ENCODE peak calls at places on chromosomes 4 and X, in five cellular contexts. B is fibroblast of lung, I is colonic mucosa, D is heart left ventricle, F is tibial nerve. T is an unnamed sample. For H3K27me3, the result is how much of the 10 kb centered on the place peaks cover.

GRCh38 chr4:1403591-1404572 is 2.4 kb downstream of the NKX1-1 start:
- DNase-seq in I (peak), D (no peak), B (no peak), F (no peak), T (peak)

GRCh38 chr4:2275546-2276251 is 13.8 kb upstream of the MXD4 start:
- DNase-seq in B (no peak), I (no peak), F (no peak), D (peak), T (peak)

GRCh38 chr4:102036619-102037376 is 246.3 kb downstream of the BANK1 start:
- DNase-seq in B (peak), I (no peak), F (no peak), D (no peak), T (no peak)

GRCh38 chrX:100643943-100644587 is at the start of gene SRPX2:
- DNase-seq in F (peak), D (peak), I (no peak), B (peak), T (peak)

GRCh38 chr4:124851741-124852140 is 139.2 kb upstream of the ANKRD50 start:
- DNase-seq in F (no peak), I (no peak), D (no peak), B (no peak), T (no peak)

GRCh38 chr4:159048166-159048886 is 54.6 kb upstream of the RAPGEF2 start:
- DNase-seq in D (peak), F (peak), B (peak), I (peak), T (peak)

GRCh38 chr4:186580669-186581068 is 25.3 kb upstream of the MTNR1A start:
- DNase-seq in F (no peak), I (no peak), D (no peak), B (no peak), T (no peak)

GRCh38 chr4:48779095-48779997 is 733 bp downstream of the FRYL start:
- DNase-seq in B (peak), I (peak), F (peak), D (peak), T (peak)

GRCh38 chr4:7095611-7096155 is 27.8 kb upstream of the GRPEL1 start:
- DNase-seq in F (no peak), D (no peak), B (no peak), I (no peak), T (peak)

GRCh38 chr4:80197601-80198444 is 520 bp downstream of the PRDM8 start:
- DNase-seq in F (no peak), I (no peak), B (no peak), D (no peak), T (no peak)

GRCh38 chr4:168507178-168507577 is 10.3 kb downstream of the PALLD start:
- DNase-seq in D (peak), B (no peak), F (no peak), I (no peak), T (no peak)

GRCh38 chrX:119690921-119691716 is 1.8 kb downstream of the SEPTIN6 start:
- DNase-seq in I (no peak), D (no peak), F (no peak), B (peak), T (no peak)

GRCh38 chr4:102675142-102675541 is 85.6 kb downstream of the MANBA start:
- DNase-seq in I (no peak), D (no peak), F (no peak), B (no peak), T (no peak)

GRCh38 chr4:11585506-11585905 is 156.8 kb upstream of the HS3ST1 start:
- DNase-seq in F (no peak), B (no peak), D (no peak), I (peak), T (no peak)

DNA sequence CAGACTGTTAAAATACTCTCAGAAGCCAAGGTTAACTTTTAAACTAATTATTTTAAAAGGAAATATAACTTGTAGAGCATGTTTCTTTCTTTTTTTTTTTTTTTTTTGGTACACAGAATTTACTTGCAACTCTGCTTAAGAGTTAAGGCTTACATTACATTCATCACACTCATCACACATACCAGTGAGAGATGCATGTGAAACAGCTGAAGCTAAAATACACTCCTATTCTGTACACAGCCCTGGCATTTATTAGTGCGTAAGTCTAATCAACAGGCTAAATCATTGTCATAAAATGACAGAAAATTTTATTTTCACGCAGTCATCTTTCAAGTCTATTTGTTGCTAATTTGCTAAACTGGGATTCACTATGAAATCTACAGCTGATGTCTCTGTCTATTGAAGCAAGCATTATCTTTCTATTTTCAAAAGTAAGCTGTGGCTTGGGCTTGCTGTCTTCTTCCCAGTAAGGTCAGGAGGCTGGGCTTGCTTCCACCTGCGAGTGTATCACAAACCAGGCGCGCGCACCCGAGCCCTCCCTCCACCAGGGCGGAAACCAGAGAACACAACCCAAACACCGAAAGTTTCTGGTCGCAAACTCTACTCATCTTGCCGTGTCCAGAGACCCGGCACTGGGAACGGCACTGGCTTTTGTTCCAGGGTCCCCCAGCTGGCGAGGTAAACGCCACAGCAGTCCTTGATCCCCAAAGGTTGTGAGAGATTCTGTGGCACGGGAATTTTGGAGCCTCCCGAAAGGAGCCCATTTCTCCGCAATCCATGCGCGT is 3.9 kb downstream of the MAML3 start:
- DNase-seq in F (peak), D (peak), I (peak), B (peak), T (peak)
- H3K4me3 ChIP-seq in F (peak), D (peak), I (peak), B (peak), T (peak)

GRCh38 chrX:78838709-78839108 is 91.2 kb downstream of the LPAR4 start:
- DNase-seq in B (no peak), I (no peak), D (no peak), F (no peak), T (no peak)
- TF ChIP-seq CTCF in B (no peak), I (no peak), D (no peak), F (no peak), T (no peak)

GRCh38 chrX:129963729-129964128 is 18.7 kb upstream of the BCORL1 start:
- DNase-seq in D (no peak), I (no peak), F (no peak), B (no peak), T (no peak)

GRCh38 chrX:129959493-129959832 is 23.0 kb upstream of the BCORL1 start:
- DNase-seq in B (no peak), F (no peak), D (no peak), I (peak), T (no peak)

GRCh38 chrX:129958814-129959492 is 23.5 kb upstream of the BCORL1 start:
- DNase-seq in B (peak), F (no peak), D (no peak), I (no peak), T (no peak)

GRCh38 chrX:129965166-129965565 is 17.3 kb upstream of the BCORL1 start:
- DNase-seq in I (no peak), F (no peak), D (no peak), B (no peak), T (no peak)

DNA sequence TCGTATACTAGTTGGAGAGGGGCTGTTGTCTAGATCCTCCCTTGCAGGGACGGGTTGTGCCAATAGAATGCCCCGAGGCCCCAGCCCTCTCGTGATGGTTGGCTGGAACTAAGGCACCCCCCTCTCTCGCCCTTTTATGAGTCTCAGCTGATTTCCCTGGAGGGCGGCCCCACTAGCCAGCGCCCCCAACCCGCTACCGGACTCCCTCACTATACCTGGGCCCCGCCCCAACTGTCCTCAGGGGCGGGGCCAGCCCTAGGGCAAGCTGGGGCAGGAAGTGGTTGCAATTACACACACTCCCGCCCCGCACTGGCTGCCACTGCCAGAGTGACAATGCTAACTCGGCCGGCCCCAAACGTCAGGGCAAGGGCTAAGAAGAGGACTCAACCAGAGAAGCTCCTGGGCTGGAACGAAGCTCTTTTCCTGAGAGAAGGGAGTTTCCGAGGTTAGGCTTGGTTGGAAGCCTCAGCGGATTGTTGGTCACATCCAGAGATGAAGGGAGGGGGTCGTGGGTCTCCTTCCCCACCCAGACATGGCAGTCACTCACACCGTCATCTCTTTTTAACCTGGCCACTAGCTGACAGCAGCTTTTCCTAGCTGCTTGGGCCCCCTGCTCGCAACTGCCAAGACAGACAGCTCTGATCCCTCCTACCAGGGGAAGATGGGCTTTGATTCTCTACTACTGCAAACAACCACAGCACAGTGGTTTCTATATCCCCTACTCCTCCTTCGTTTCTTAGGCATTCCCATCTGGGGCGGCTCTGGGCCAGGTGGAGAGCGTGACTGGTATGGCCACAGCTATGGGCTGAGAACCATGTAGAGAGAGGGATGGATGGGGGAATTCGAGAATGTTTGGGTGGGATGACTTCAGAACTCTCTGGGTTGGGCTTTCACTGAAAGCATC is 21.0 kb upstream of the BCORL1 start:
- DNase-seq in D (peak), F (no peak), B (no peak), I (peak), T (no peak)
- H3K27me3 ChIP-seq in D (under half), F (under half), B (under half), I (under half), T (under half)

DNA sequence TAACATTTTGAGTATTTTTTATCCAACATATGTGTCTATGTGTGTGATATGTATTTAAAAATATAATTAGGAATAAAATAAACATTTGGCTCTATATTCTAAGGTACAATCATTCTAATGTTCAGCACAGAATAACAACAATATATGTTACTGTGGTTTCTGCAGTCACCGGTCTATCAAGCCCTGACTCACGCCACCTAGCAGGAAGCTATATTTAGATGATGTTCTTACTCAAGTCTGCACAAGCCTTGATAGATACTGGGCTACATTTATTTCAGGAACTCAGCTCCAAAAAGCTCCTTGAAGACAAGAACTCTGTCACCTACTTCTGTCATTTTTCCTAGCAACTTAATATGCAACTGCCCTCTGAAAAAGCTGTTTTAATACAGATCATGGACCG is 152.0 kb upstream of the FTHL17 start:
- DNase-seq in I (no peak), D (no peak), B (peak), F (no peak), T (no peak)
- H3K4me3 ChIP-seq in I (no peak), D (no peak), B (no peak), F (no peak), T (no peak)

DNA sequence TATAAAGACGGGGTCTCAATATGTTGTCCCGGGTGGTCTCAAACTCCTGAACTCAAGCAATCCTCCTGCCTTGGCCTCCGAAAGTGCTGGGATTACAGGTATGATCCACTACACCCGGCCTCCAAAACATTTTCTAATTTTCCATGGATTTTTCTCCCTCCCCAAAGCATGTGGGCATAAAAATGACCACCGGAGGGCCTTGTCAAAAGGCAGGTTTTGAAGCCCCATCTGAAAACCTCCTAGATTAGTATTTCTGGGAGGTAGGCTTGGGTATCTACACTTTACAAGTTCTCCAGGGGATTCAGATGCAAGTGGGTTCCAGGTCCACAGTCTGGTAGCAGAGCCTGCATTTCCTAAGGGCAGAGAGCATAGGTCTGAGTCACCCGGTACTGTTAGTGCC is 1.4 kb upstream of the GPR173 start:
- DNase-seq in I (no peak), D (no peak), F (no peak), B (peak), T (no peak)
- TF ChIP-seq CTCF in I (no peak), D (no peak), F (no peak), B (peak), T (no peak)

DNA sequence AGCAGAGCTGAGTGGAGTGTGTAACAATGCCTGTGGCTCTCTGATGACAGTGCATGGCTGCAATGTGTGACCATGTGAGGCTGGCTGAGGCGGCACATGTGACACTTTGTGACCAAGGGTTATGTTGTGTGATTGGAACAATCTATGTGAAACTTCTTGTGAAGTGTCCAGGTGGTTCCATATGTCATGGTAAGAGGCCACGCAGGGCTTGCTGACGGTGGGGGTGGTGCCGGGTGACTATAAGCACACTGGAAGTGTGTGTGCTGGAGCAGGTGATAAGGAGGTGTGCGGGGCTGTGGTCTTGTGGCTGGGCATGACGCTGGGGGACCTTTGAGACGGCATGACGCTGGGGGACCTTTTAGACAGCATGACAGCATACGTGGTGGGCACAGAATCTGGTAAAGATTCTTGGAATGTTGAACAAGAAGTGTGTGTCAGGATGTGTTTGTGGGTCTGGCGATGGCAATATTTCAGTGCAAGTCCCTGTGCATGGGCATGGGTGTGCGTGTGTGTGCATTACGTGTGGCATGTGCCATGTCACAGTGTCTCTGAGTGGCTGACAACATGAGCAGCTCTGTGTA is 7.4 kb upstream of the HDAC6 start:
- DNase-seq in I (no peak), B (no peak), D (no peak), F (no peak), T (no peak)
- H3K27me3 ChIP-seq in I (under half), B (under half), D (under half), F (under half), T (under half)

DNA sequence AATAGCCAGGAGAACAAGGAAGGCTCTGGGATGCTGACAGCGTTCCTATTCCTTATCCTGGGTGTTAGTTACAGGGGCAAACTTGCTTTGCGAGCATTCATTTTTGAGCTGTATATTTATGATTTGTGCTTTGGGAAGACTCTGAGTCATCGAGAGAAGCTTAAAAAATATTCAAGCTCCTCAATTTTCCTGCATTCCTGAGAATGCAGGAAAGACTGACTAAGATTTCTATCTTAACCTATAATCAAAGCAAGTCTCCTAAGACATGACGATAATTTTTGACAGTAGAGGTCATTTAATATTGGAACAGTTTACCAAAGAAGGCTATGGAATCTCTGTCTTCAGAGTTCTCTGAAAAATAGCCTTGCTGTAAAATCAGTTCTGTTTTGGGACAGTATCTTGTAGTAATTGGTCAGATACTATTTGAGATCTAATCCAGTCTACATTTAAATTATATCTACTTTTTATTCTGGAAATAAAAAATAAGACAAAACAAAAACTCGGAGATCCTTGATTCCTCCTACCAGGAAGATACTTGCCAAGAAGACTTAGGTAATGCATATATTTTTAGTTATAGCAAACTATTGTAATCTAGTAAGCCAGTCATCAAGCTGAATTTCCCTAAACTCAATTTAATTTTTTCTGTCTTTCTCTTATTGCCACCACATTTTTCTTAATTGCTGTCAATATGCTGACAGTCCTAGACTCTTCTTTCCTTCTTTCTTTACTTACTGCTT is 31.7 kb downstream of the BBS12 start:
- DNase-seq in D (no peak), F (no peak), B (peak), I (no peak), T (no peak)
- H3K4me3 ChIP-seq in D (no peak), F (no peak), B (no peak), I (no peak), T (no peak)

DNA sequence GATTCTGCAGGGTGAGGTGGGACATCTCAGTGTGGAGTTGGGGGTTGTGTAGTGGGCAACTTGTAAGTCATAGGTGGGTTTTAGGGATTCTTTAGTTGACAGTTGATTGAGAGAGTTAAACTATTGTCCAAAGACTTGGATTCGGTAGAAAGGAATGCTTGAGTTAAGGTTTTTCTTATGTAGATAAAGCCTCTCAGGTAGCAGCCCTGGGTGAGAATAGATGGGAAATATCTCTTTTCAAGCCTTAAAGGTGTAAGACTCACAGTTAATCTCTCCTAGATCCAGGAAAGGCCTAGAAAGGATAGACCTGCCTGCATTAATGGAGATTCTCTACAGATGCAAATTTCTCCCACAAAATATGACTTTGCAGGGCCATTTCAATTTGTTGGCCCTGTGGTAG is 108.4 kb downstream of the ARSJ start:
- DNase-seq in F (no peak), I (no peak), B (no peak), D (no peak), T (no peak)
- TF ChIP-seq CTCF in F (no peak), I (no peak), B (no peak), D (no peak), T (no peak)

GRCh38 chrX:55142919-55143310 is 54.1 kb downstream of the PAGE2 start:
- DNase-seq in B (no peak), F (no peak), D (no peak), I (no peak), T (no peak)

GRCh38 chrX:55142206-55142918 is 53.5 kb downstream of the PAGE2 start:
- DNase-seq in D (no peak), F (no peak), B (no peak), I (peak), T (no peak)

GRCh38 chrX:55149242-55149641 is 60.4 kb downstream of the PAGE2 start:
- DNase-seq in B (no peak), I (no peak), D (no peak), F (no peak), T (no peak)

GRCh38 chrX:55144697-55145096 is 55.9 kb downstream of the PAGE2 start:
- DNase-seq in F (no peak), D (no peak), I (no peak), B (no peak), T (no peak)

DNA sequence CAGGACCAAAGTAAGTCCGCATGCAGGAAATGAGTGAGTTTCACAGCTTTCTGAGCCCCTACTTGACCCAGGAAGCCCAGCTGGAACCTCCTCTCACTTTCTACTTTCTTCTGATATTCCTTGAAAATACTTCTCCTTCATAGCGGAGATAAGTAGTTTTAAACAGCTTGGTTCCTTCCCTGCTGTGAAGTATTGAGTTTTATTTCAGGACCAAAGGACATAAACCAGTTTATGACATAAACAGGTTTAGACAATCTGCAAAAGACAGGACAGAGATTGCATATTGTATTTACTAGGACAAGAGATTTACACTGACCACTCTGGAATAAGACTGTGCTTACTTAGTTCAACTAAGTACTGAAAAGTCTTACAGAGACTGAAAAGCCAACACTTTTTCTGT is 54.8 kb downstream of the PAGE2 start:
- DNase-seq in F (no peak), I (no peak), D (no peak), B (no peak), T (no peak)
- H3K27me3 ChIP-seq in F (under half), I (under half), D (under half), B (under half), T (under half)

T was measured in dorsolateral prefrontal cortex.